ENCODE peak calls at places on chromosomes 5 and 9, in ten cellular contexts. S is GM10248; Z is BJ; P is cardiac muscle cell; C is CD4-positive, alpha-beta T cell; W is RWPE1; T is psoas muscle; J is DND-41; V is dorsolateral prefrontal cortex; G is heart left ventricle. B is an unnamed sample.

GRCh38 chr5:98193921-98194760 is 579.3 kb upstream of the RGMB start:
- DNase-seq in C (no peak), T (no peak), Z (no peak), J (no peak), S (no peak), W (peak; percentile 45), P (no peak), V (no peak), G (no peak), B (no peak)

GRCh38 chr9:343773-344172 is 129.1 kb downstream of the DOCK8 start:
- DNase-seq in G (no peak), V (no peak), J (no peak), T (no peak), C (no peak), Z (no peak), P (no peak), S (no peak), W (no peak), B (no peak)

GRCh38 chr5:68277427-68277826 is 61.9 kb downstream of the PIK3R1 start:
- DNase-seq in P (no peak), C (no peak), T (no peak), W (peak; percentile 97), Z (no peak), V (no peak), J (no peak), S (no peak), G (no peak), B (no peak)

GRCh38 chr9:109017061-109017460 is 3.8 kb upstream of the CTNNAL1 start:
- DNase-seq in C (no peak), G (no peak), S (no peak), V (no peak), W (no peak), J (no peak), P (no peak), T (no peak), Z (no peak), B (no peak)

GRCh38 chr5:141465351-141465750 is 10.4 kb upstream of the PCDHGC3 start:
- DNase-seq in W (no peak), J (no peak), S (no peak), C (no peak), P (no peak), G (no peak), Z (no peak), V (no peak), T (no peak), B (no peak)

GRCh38 chr9:126407125-126407870 is 80.7 kb downstream of the MVB12B start:
- DNase-seq in S (no peak), V (no peak), T (no peak), C (no peak), G (no peak), J (no peak), P (no peak), W (no peak), Z (peak; percentile 29), B (no peak)

GRCh38 chr9:109331353-109331752 is 10.5 kb upstream of the EPB41L4B start:
- DNase-seq in J (no peak), T (no peak), W (peak; percentile 92), Z (no peak), V (no peak), C (no peak), S (no peak), P (no peak), G (peak; percentile 58), B (no peak)

GRCh38 chr5:74149395-74149794 is 491.1 kb downstream of the ENC1 start:
- DNase-seq in W (peak; percentile 82), P (no peak), T (no peak), S (no peak), G (no peak), C (no peak), J (no peak), V (no peak), Z (peak; percentile 64), B (peak; percentile 53)

GRCh38 chr5:76403713-76403962 is 553 bp downstream of the IQGAP2 start:
- DNase-seq in T (no peak), G (no peak), P (no peak), W (peak; percentile 19), V (no peak), Z (no peak), S (no peak), J (peak; percentile 25), C (no peak), B (no peak)

GRCh38 chr5:91443761-91444467 is 60.8 kb upstream of the ARRDC3 start:
- DNase-seq in C (no peak), G (no peak), P (no peak), S (no peak), J (no peak), Z (no peak), T (no peak), W (no peak), V (no peak), B (no peak)

GRCh38 chr9:33106827-33107621 is 30.6 kb upstream of the SMU1 start:
- DNase-seq in Z (peak; percentile 76), V (peak; percentile 77), P (no peak), C (no peak), W (peak; percentile 53), T (peak; percentile 76), G (peak; percentile 77), J (no peak), S (no peak), B (peak; percentile 66)

DNA sequence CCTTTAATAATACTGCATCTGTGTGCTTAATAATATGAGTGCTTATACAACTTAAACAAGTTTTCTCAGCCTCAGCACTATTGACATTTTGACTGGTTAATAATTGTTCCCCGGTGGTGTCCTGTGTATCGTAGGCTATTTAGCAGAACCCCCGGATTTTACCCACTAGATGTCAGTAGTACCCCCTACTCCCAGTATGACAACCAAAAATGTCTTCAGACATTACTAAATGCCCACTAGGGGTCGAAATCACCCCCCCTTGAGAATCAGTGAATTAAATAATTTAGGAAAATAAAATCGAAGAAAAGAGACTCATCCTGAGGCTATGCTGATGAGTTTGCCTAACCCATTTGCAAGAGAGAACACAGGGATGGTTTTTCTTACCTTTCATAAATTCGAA is 166.3 kb downstream of the ATP10B start:
- DNase-seq in P (peak; percentile 36), W (peak; percentile 34), C (no peak), J (no peak), Z (no peak), G (no peak), S (peak; percentile 39), V (no peak), T (no peak), B (no peak)
- TF ChIP-seq CTCF in P (no peak), W (peak; percentile 33), C (no peak), J (peak; percentile 38), Z (no peak), G (no peak), S (no peak), V (peak; percentile 56), T (no peak), B (no peak)

GRCh38 chr5:121006206-121006605 is 542.1 kb downstream of the PRR16 start:
- DNase-seq in T (no peak), W (no peak), Z (no peak), S (no peak), P (no peak), C (no peak), J (no peak), G (no peak), V (no peak), B (no peak)

GRCh38 chr5:121008041-121008440 is 543.9 kb downstream of the PRR16 start:
- DNase-seq in Z (no peak), J (no peak), G (no peak), P (no peak), W (no peak), S (no peak), T (no peak), C (no peak), V (no peak), B (no peak)

DNA sequence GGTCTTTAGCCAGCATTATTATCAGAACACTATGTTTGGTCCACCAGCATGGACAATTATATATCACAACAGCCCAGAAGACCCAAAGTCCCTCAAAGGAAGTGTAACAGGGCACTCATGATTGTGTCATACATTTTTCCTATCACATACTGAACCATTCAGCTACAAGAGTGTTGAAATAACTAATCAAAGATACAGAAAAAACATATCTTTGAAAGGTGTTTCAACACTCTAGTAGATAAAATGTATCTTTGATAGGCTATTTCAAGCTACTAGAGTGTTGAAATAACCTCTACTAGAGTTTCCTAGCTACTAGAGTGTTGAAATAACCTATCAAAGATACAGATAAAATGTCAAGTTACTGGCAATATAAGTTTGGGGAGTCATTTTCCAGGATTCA is 545.0 kb downstream of the PRR16 start:
- DNase-seq in V (no peak), T (no peak), J (no peak), S (no peak), G (no peak), P (peak; percentile 68), W (no peak), Z (no peak), C (no peak), B (no peak)
- TF ChIP-seq CTCF in V (no peak), T (no peak), J (no peak), S (no peak), G (no peak), P (no peak), W (no peak), Z (no peak), C (no peak), B (no peak)

GRCh38 chr9:117424291-117424690 is 9.4 kb upstream of the ASTN2 start:
- DNase-seq in S (no peak), P (no peak), W (no peak), G (no peak), T (no peak), V (no peak), J (no peak), C (no peak), Z (no peak), B (no peak)

GRCh38 chr9:117427357-117427913 is 12.6 kb upstream of the ASTN2 start:
- DNase-seq in P (no peak), S (no peak), Z (no peak), V (no peak), W (no peak), C (no peak), T (no peak), G (no peak), J (no peak), B (no peak)

GRCh38 chr9:117430813-117431212 is 16.0 kb upstream of the ASTN2 start:
- DNase-seq in W (no peak), V (no peak), S (no peak), G (no peak), Z (no peak), J (no peak), C (no peak), P (no peak), T (no peak), B (no peak)

GRCh38 chr9:117425562-117425961 is 10.7 kb upstream of the ASTN2 start:
- DNase-seq in W (no peak), T (no peak), V (no peak), Z (no peak), G (no peak), S (no peak), P (no peak), C (no peak), J (no peak), B (no peak)
- TF ChIP-seq CTCF in W (no peak), T (no peak), V (no peak), Z (no peak), G (no peak), S (no peak), P (no peak), C (no peak), J (no peak), B (no peak)

DNA sequence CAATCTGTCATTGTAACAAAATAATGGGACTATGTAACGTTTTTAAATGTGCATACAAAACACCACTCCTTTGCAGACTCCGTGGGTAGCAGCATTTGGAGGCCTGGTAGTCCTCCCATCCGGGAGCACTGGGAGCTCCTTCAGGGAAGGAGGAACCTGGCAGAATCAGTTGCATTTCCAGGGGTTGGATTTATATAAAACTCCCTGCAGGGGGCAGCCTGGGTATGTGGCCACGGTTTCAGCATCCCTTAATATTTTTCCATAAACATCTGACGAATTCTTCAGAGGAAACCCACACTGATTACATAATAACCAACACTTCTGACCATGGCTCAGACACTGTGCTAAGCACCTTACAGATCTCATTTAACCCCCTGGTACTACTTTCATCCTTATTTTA is 6.1 kb upstream of the AFAP1L1 start:
- DNase-seq in Z (no peak), S (no peak), V (no peak), T (no peak), J (no peak), C (no peak), G (no peak), W (no peak), P (peak; percentile 22), B (peak; percentile 15)
- TF ChIP-seq CTCF in Z (peak; percentile 61), S (no peak), V (peak; percentile 57), T (peak; percentile 64), J (peak; percentile 17), C (no peak), G (peak; percentile 53), W (peak; percentile 13), P (peak; percentile 66), B (peak; percentile 46)